ENCODE peak calls at places on chromosome 17, in seven cellular contexts. One of them, this sample, is unnamed.
A peak's percentile ranks its signal among the peaks of the same experiment; 100 is the strongest.

GRCh38 chr17:36923814-36924221 is 13.5 kb upstream of the LHX1 start:
- DNase-seq in BJ: no peak
- DNase-seq in fibroblast of the conjunctiva: no peak
- DNase-seq in aorta: no peak
- DNase-seq in activated CD8-positive, alpha-beta T cell treated with anti-CD3 and anti-CD28 coated beads for 36 hours: no peak
- DNase-seq in NCI-H2081 treated with DMSO at 0.1 percent for 48 hours: no peak
- DNase-seq in IMR-90: no peak
- DNase-seq in this sample: no peak

GRCh38 chr17:80364091-80364691 is 50.8 kb upstream of the ENDOV start:
- DNase-seq in BJ: no peak
- DNase-seq in NCI-H2081 treated with DMSO at 0.1 percent for 48 hours: no peak
- DNase-seq in activated CD8-positive, alpha-beta T cell treated with anti-CD3 and anti-CD28 coated beads for 36 hours: peak; percentile 47
- DNase-seq in IMR-90: no peak
- DNase-seq in aorta: peak; percentile 45
- DNase-seq in fibroblast of the conjunctiva: no peak
- DNase-seq in this sample: no peak

GRCh38 chr17:39604911-39605491 is 2.7 kb downstream of the NEUROD2 start:
- DNase-seq in NCI-H2081 treated with DMSO at 0.1 percent for 48 hours: no peak
- DNase-seq in IMR-90: no peak
- DNase-seq in activated CD8-positive, alpha-beta T cell treated with anti-CD3 and anti-CD28 coated beads for 36 hours: no peak
- DNase-seq in aorta: no peak
- DNase-seq in BJ: no peak
- DNase-seq in fibroblast of the conjunctiva: no peak
- DNase-seq in this sample: no peak

GRCh38 chr17:80220709-80221215 is 535 bp downstream of the SLC26A11 start:
- DNase-seq in activated CD8-positive, alpha-beta T cell treated with anti-CD3 and anti-CD28 coated beads for 36 hours: no peak
- DNase-seq in fibroblast of the conjunctiva: no peak
- DNase-seq in IMR-90: no peak
- DNase-seq in aorta: no peak
- DNase-seq in NCI-H2081 treated with DMSO at 0.1 percent for 48 hours: no peak
- DNase-seq in BJ: no peak
- DNase-seq in this sample: peak; percentile 18

GRCh38 chr17:1055751-1056645 is 59.1 kb downstream of the TIMM22 start:
- DNase-seq in aorta: peak; percentile 76
- DNase-seq in NCI-H2081 treated with DMSO at 0.1 percent for 48 hours: no peak
- DNase-seq in fibroblast of the conjunctiva: peak; percentile 39
- DNase-seq in BJ: no peak
- DNase-seq in IMR-90: peak; percentile 59
- DNase-seq in activated CD8-positive, alpha-beta T cell treated with anti-CD3 and anti-CD28 coated beads for 36 hours: peak; percentile 69
- DNase-seq in this sample: peak; percentile 54

GRCh38 chr17:82301916-82302497 is 15.4 kb downstream of the CD7 start:
- DNase-seq in activated CD8-positive, alpha-beta T cell treated with anti-CD3 and anti-CD28 coated beads for 36 hours: peak; percentile 83
- DNase-seq in BJ: no peak
- DNase-seq in fibroblast of the conjunctiva: no peak
- DNase-seq in NCI-H2081 treated with DMSO at 0.1 percent for 48 hours: no peak
- DNase-seq in IMR-90: no peak
- DNase-seq in aorta: no peak
- DNase-seq in this sample: no peak

GRCh38 chr17:64682261-64683181 is 20.4 kb upstream of the SMURF2 start:
- DNase-seq in IMR-90: peak; percentile 95
- DNase-seq in BJ: no peak
- DNase-seq in NCI-H2081 treated with DMSO at 0.1 percent for 48 hours: no peak
- DNase-seq in aorta: no peak
- DNase-seq in activated CD8-positive, alpha-beta T cell treated with anti-CD3 and anti-CD28 coated beads for 36 hours: no peak
- DNase-seq in fibroblast of the conjunctiva: no peak
- DNase-seq in this sample: no peak

GRCh38 chr17:58703137-58703846 is 10.9 kb downstream of the RAD51C start:
- DNase-seq in fibroblast of the conjunctiva: no peak
- DNase-seq in aorta: no peak
- DNase-seq in activated CD8-positive, alpha-beta T cell treated with anti-CD3 and anti-CD28 coated beads for 36 hours: no peak
- DNase-seq in NCI-H2081 treated with DMSO at 0.1 percent for 48 hours: no peak
- DNase-seq in IMR-90: peak; percentile 76
- DNase-seq in BJ: no peak
- DNase-seq in this sample: no peak

GRCh38 chr17:62737513-62737912 is 70.6 kb downstream of the MARCHF10 start:
- DNase-seq in BJ: no peak
- DNase-seq in aorta: no peak
- DNase-seq in activated CD8-positive, alpha-beta T cell treated with anti-CD3 and anti-CD28 coated beads for 36 hours: peak; percentile 57
- DNase-seq in NCI-H2081 treated with DMSO at 0.1 percent for 48 hours: no peak
- DNase-seq in fibroblast of the conjunctiva: no peak
- DNase-seq in IMR-90: no peak
- DNase-seq in this sample: no peak

GRCh38 chr17:63816669-63817068 is 10.6 kb upstream of the PSMC5 start:
- DNase-seq in aorta: no peak
- DNase-seq in activated CD8-positive, alpha-beta T cell treated with anti-CD3 and anti-CD28 coated beads for 36 hours: no peak
- DNase-seq in NCI-H2081 treated with DMSO at 0.1 percent for 48 hours: no peak
- DNase-seq in BJ: no peak
- DNase-seq in IMR-90: peak; percentile 81
- DNase-seq in fibroblast of the conjunctiva: no peak
- DNase-seq in this sample: no peak

GRCh38 chr17:48929812-48930165 is 14.9 kb downstream of the SNF8 start:
- DNase-seq in IMR-90: no peak
- DNase-seq in NCI-H2081 treated with DMSO at 0.1 percent for 48 hours: no peak
- DNase-seq in aorta: no peak
- DNase-seq in BJ: no peak
- DNase-seq in activated CD8-positive, alpha-beta T cell treated with anti-CD3 and anti-CD28 coated beads for 36 hours: no peak
- DNase-seq in fibroblast of the conjunctiva: no peak
- DNase-seq in this sample: no peak

GRCh38 chr17:65723356-65723928 is 162.0 kb upstream of the AXIN2 start:
- DNase-seq in IMR-90: peak; percentile 28
- DNase-seq in aorta: no peak
- DNase-seq in NCI-H2081 treated with DMSO at 0.1 percent for 48 hours: no peak
- DNase-seq in fibroblast of the conjunctiva: no peak
- DNase-seq in BJ: no peak
- DNase-seq in activated CD8-positive, alpha-beta T cell treated with anti-CD3 and anti-CD28 coated beads for 36 hours: no peak
- DNase-seq in this sample: no peak